ENCODE peak calls at places on chromosomes 16 and 17, in five cellular contexts. J is GM12878, S is HepG2, I is K562, A is H1. O is an unnamed sample.

GRCh38 chr16:71961066-71962039 is 38.8 kb downstream of the PKD1L3 start:
- DNase-seq in J (peak), S (peak), I (peak), A (peak), O (peak)

GRCh38 chr16:87246269-87247065 is 70.7 kb downstream of the C16orf95 start:
- DNase-seq in J (no peak), S (peak), I (no peak), A (no peak), O (no peak)

GRCh38 chr17:21210411-21211076 is 3.4 kb downstream of the TMEM11 start:
- DNase-seq in J (no peak), S (no peak), I (no peak), A (no peak), O (no peak)

GRCh38 chr17:21161498-21162393 is 35.0 kb downstream of the DHRS7B start:
- DNase-seq in J (no peak), S (peak), I (no peak), A (no peak), O (no peak)

GRCh38 chr17:30236807-30237206 is 1.3 kb upstream of the SLC6A4 start:
- DNase-seq in J (no peak), S (peak), I (no peak), A (peak), O (peak)

GRCh38 chr16:66713076-66713475 is 16.5 kb upstream of the CMTM4 start:
- DNase-seq in J (no peak), S (no peak), I (no peak), A (no peak), O (no peak)

GRCh38 chr16:87064731-87065720 is 252.2 kb downstream of the C16orf95 start:
- DNase-seq in J (no peak), S (no peak), I (no peak), A (no peak), O (no peak)

GRCh38 chr17:27514595-27515413 is 58.6 kb downstream of the KSR1 start:
- DNase-seq in J (no peak), S (no peak), I (no peak), A (no peak), O (no peak)

GRCh38 chr16:55000595-55000994 is 69.9 kb downstream of the IRX5 start:
- DNase-seq in J (no peak), S (no peak), I (no peak), A (no peak), O (no peak)

GRCh38 chr16:1524366-1524765 is 9.1 kb upstream of the TMEM204 start:
- DNase-seq in J (no peak), S (no peak), I (no peak), A (no peak), O (no peak)

GRCh38 chr17:82304826-82305726 is 12.3 kb downstream of the CD7 start:
- DNase-seq in J (no peak), S (peak), I (peak), A (peak), O (no peak)

GRCh38 chr16:75433732-75434413 is 570 bp upstream of the CFDP1 start:
- DNase-seq in J (no peak), S (peak), I (peak), A (peak), O (peak)

GRCh38 chr16:63702981-63703590 is 1418.8 kb downstream of the CDH11 start:
- DNase-seq in J (no peak), S (peak), I (no peak), A (peak), O (peak)

DNA sequence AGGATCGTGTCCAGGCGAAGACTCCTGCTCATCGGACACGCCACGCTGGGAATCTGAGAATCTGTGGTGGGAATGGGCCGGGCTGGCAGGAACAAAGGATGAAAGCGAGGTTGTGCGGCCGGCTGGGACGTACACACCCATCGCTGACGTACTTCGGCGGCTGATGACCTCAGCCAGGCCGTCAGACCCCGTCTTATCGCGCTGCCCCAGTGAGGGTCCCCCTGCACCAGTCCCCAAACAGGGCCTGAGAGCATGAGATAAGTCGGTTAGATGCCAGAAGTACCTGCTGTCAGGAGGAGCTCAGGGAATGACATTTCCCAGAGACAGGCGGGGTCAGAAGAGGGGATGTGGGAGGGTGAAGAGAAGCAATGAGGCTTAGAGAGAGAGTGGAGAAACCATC is 16.0 kb upstream of the SP6 start:
- DNase-seq in J (no peak), S (no peak), I (peak), A (no peak), O (no peak)
- TF ChIP-seq ATF2 in J (no peak), S (no peak), I (no peak), A (no peak), O (no peak)

GRCh38 chr17:74442670-74443515 is 11.0 kb downstream of the GPRC5C start:
- DNase-seq in J (no peak), S (peak), I (peak), A (peak), O (peak)
- TF ChIP-seq ATF2 in J (no peak), S (peak), I (no peak), A (no peak), O (no peak)

GRCh38 chr17:28747801-28748750 is 4.3 kb downstream of the TRAF4 start:
- DNase-seq in J (no peak), S (no peak), I (no peak), A (no peak), O (no peak)
- TF ChIP-seq ATF2 in J (no peak), S (no peak), I (no peak), A (no peak), O (no peak)

DNA sequence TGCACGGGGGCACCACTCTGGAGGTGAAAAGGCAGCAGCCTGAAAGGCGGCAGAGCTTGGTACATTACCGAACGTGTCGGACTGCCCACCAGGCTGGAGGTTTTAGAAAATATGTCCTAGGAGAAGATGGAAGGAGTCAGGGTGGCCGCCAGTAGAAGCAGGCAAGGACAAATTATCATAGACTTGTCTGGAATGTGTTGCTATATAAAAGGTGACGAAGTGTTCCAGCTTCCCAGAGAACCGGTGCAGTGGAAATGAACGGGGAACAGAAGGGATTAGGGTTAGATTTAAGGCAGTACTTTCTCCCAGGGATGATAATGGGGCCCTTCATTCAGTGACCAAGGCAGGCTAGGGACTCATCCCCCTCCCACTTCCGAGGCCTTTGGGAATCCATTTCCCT is 27.4 kb downstream of the PIPOX start:
- DNase-seq in J (no peak), S (no peak), I (no peak), A (no peak), O (no peak)
- TF ChIP-seq ATF2 in J (no peak), S (no peak), I (no peak), A (no peak), O (no peak)

GRCh38 chr17:1732241-1733046 is 7.9 kb downstream of the WDR81 start:
- DNase-seq in J (no peak), S (no peak), I (no peak), A (no peak), O (no peak)

GRCh38 chr17:1730004-1730344 is 5.5 kb downstream of the WDR81 start:
- DNase-seq in J (no peak), S (no peak), I (no peak), A (no peak), O (no peak)

GRCh38 chr17:1733047-1733357 is 8.5 kb downstream of the WDR81 start:
- DNase-seq in J (no peak), S (no peak), I (no peak), A (no peak), O (no peak)

GRCh38 chr17:1731194-1731506 is 6.6 kb downstream of the WDR81 start:
- DNase-seq in J (no peak), S (no peak), I (no peak), A (no peak), O (no peak)

GRCh38 chr17:1730345-1731193 is 6.1 kb downstream of the WDR81 start:
- DNase-seq in J (no peak), S (no peak), I (peak), A (no peak), O (no peak)
- TF ChIP-seq ATF2 in J (no peak), S (no peak), I (no peak), A (no peak), O (no peak)

O was measured in WTC11.